ENCODE peak calls at places on chromosomes 13 and 19, in seven cellular contexts. One of them, this sample, is unnamed.

GRCh38 chr19:35081201-35081600 is 34.4 kb upstream of the FXYD3 start:
- DNase-seq in mesenchymal stem cell: no peak
- DNase-seq in trophoblast cell: no peak
- DNase-seq in mesendoderm: no peak
- DNase-seq in neuronal stem cell: no peak
- DNase-seq in H1: no peak
- DNase-seq in IMR-90: no peak
- DNase-seq in this sample: no peak

GRCh38 chr19:7013678-7014077 is 7.6 kb downstream of the MBD3L2B start:
- DNase-seq in H1: no peak
- DNase-seq in mesenchymal stem cell: no peak
- DNase-seq in IMR-90: no peak
- DNase-seq in trophoblast cell: peak; percentile 2
- DNase-seq in mesendoderm: no peak
- DNase-seq in neuronal stem cell: no peak
- DNase-seq in this sample: no peak

GRCh38 chr19:47483800-47484690 is at the start of gene KPTN:
- DNase-seq in mesendoderm: peak; percentile 95
- DNase-seq in neuronal stem cell: peak; percentile 86
- DNase-seq in H1: peak; percentile 99
- DNase-seq in IMR-90: peak; percentile 90
- DNase-seq in mesenchymal stem cell: peak; percentile 93
- DNase-seq in trophoblast cell: peak; percentile 92
- DNase-seq in this sample: peak; percentile 94

GRCh38 chr13:27352698-27353097 is 71.7 kb upstream of the GTF3A start:
- DNase-seq in H1: no peak
- DNase-seq in mesenchymal stem cell: peak; percentile 68
- DNase-seq in IMR-90: peak; percentile 11
- DNase-seq in neuronal stem cell: no peak
- DNase-seq in trophoblast cell: no peak
- DNase-seq in mesendoderm: no peak
- DNase-seq in this sample: no peak

GRCh38 chr19:29766100-29766499 is 45.7 kb upstream of the CCNE1 start:
- DNase-seq in neuronal stem cell: no peak
- DNase-seq in IMR-90: no peak
- DNase-seq in trophoblast cell: no peak
- DNase-seq in H1: no peak
- DNase-seq in mesenchymal stem cell: no peak
- DNase-seq in mesendoderm: no peak
- DNase-seq in this sample: no peak

GRCh38 chr19:10209305-10209704 is 14.6 kb upstream of the DNMT1 start:
- DNase-seq in mesenchymal stem cell: peak; percentile 35
- DNase-seq in IMR-90: peak; percentile 87
- DNase-seq in neuronal stem cell: no peak
- DNase-seq in trophoblast cell: no peak
- DNase-seq in H1: no peak
- DNase-seq in mesendoderm: no peak
- DNase-seq in this sample: no peak

GRCh38 chr13:99949657-99950413 is 21.7 kb downstream of the ZIC5 start:
- DNase-seq in mesenchymal stem cell: no peak
- DNase-seq in H1: no peak
- DNase-seq in trophoblast cell: no peak
- DNase-seq in IMR-90: no peak
- DNase-seq in neuronal stem cell: no peak
- DNase-seq in mesendoderm: no peak
- DNase-seq in this sample: no peak

GRCh38 chr13:75052616-75053015 is 429.4 kb downstream of the TBC1D4 start:
- DNase-seq in H1: no peak
- DNase-seq in neuronal stem cell: no peak
- DNase-seq in trophoblast cell: no peak
- DNase-seq in mesendoderm: no peak
- DNase-seq in IMR-90: no peak
- DNase-seq in mesenchymal stem cell: no peak
- DNase-seq in this sample: no peak

GRCh38 chr19:3653865-3654513 is 27.4 kb upstream of the CACTIN start:
- DNase-seq in IMR-90: no peak
- DNase-seq in neuronal stem cell: no peak
- DNase-seq in mesenchymal stem cell: no peak
- DNase-seq in H1: peak; percentile 57
- DNase-seq in mesendoderm: no peak
- DNase-seq in trophoblast cell: no peak
- DNase-seq in this sample: no peak

GRCh38 chr19:18000981-18001836 is 6.8 kb upstream of the ARRDC2 start:
- DNase-seq in mesenchymal stem cell: peak; percentile 88
- DNase-seq in mesendoderm: peak; percentile 76
- DNase-seq in H1: peak; percentile 77
- DNase-seq in trophoblast cell: peak; percentile 88
- DNase-seq in neuronal stem cell: no peak
- DNase-seq in IMR-90: peak; percentile 73
- DNase-seq in this sample: peak; percentile 77

GRCh38 chr13:30567072-30567471 is 50.6 kb upstream of the USPL1 start:
- DNase-seq in trophoblast cell: no peak
- DNase-seq in IMR-90: no peak
- DNase-seq in mesenchymal stem cell: no peak
- DNase-seq in H1: no peak
- DNase-seq in neuronal stem cell: no peak
- DNase-seq in mesendoderm: no peak
- DNase-seq in this sample: no peak

GRCh38 chr13:24267283-24267682 is 42.1 kb upstream of the C1QTNF9 start:
- DNase-seq in IMR-90: no peak
- DNase-seq in neuronal stem cell: no peak
- DNase-seq in mesendoderm: no peak
- DNase-seq in H1: no peak
- DNase-seq in mesenchymal stem cell: peak; percentile 35
- DNase-seq in trophoblast cell: no peak
- DNase-seq in this sample: no peak

GRCh38 chr13:31927219-31927653 is 104.3 kb upstream of the FRY start:
- DNase-seq in mesenchymal stem cell: no peak
- DNase-seq in IMR-90: no peak
- DNase-seq in trophoblast cell: peak; percentile 18
- DNase-seq in H1: no peak
- DNase-seq in mesendoderm: peak; percentile 34
- DNase-seq in neuronal stem cell: no peak
- DNase-seq in this sample: no peak

GRCh38 chr19:9953802-9954542 is 17.7 kb upstream of the OLFM2 start:
- DNase-seq in IMR-90: no peak
- DNase-seq in trophoblast cell: no peak
- DNase-seq in mesenchymal stem cell: no peak
- DNase-seq in H1: no peak
- DNase-seq in mesendoderm: no peak
- DNase-seq in neuronal stem cell: no peak
- DNase-seq in this sample: no peak

GRCh38 chr19:29858000-29858596 is 46.3 kb downstream of the CCNE1 start:
- DNase-seq in mesendoderm: peak; percentile 69
- DNase-seq in neuronal stem cell: no peak
- DNase-seq in trophoblast cell: peak; percentile 90
- DNase-seq in IMR-90: no peak
- DNase-seq in H1: peak; percentile 82
- DNase-seq in mesenchymal stem cell: no peak
- DNase-seq in this sample: peak; percentile 84

GRCh38 chr13:114105351-114106225 is 26.8 kb downstream of the RASA3 start:
- DNase-seq in H1: no peak
- DNase-seq in IMR-90: no peak
- DNase-seq in mesendoderm: no peak
- DNase-seq in trophoblast cell: no peak
- DNase-seq in neuronal stem cell: no peak
- DNase-seq in mesenchymal stem cell: peak; percentile 82
- DNase-seq in this sample: no peak

GRCh38 chr13:114107686-114108081 is 24.7 kb downstream of the RASA3 start:
- DNase-seq in mesenchymal stem cell: peak; percentile 84
- DNase-seq in IMR-90: peak; percentile 91
- DNase-seq in H1: no peak
- DNase-seq in mesendoderm: no peak
- DNase-seq in trophoblast cell: no peak
- DNase-seq in neuronal stem cell: no peak
- DNase-seq in this sample: no peak

GRCh38 chr13:114106526-114106925 is 25.9 kb downstream of the RASA3 start:
- DNase-seq in mesenchymal stem cell: no peak
- DNase-seq in IMR-90: no peak
- DNase-seq in trophoblast cell: no peak
- DNase-seq in H1: no peak
- DNase-seq in mesendoderm: no peak
- DNase-seq in neuronal stem cell: no peak
- DNase-seq in this sample: no peak

GRCh38 chr13:114108141-114108761 is 24.2 kb downstream of the RASA3 start:
- DNase-seq in mesendoderm: no peak
- DNase-seq in neuronal stem cell: no peak
- DNase-seq in H1: no peak
- DNase-seq in IMR-90: no peak
- DNase-seq in mesenchymal stem cell: no peak
- DNase-seq in trophoblast cell: no peak
- DNase-seq in this sample: no peak

DNA sequence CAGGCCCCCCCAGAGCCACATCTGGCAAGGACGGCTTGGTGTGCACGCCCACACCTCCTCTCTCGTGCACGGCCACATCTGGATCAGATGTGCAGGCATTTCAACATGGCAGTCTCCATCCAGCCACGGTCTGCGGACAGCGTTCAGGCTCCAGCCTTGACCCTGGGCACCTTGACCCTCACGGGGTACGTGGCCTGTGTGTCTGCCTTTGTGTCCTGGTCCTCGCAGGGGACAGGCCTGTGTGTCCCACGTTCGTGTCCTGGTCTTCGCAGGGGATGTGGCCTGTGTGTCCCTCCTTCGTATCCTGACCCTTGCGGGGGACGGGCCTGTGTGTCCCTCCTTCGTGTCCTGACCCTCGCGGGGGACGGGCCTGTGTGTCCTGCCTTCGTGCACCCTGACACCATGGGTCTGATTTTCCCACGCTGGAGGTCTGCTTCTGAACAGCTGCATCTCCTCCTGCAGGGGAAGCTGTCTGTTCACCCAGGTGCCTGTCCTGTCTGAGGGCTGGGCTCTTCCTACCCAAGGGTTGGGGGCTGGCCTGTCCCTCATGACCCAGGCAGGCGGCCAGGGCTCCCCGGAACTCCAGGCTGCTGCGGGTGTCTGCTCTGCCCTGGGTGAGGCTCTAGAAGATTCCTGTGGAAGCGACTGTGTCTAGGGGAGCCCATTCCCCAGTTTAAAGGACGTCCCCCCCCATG is 25.3 kb downstream of the RASA3 start:
- DNase-seq in mesendoderm: no peak
- DNase-seq in IMR-90: no peak
- DNase-seq in mesenchymal stem cell: no peak
- DNase-seq in H1: no peak
- DNase-seq in trophoblast cell: no peak
- DNase-seq in neuronal stem cell: no peak
- DNase-seq in this sample: no peak
- H3K23ac ChIP-seq in mesendoderm: no peak overlapping the region
- H3K23ac ChIP-seq in IMR-90: peak overlapping the region; percentile 81
- H3K23ac ChIP-seq in mesenchymal stem cell: no peak overlapping the region
- H3K23ac ChIP-seq in H1: no peak overlapping the region
- H3K23ac ChIP-seq in trophoblast cell: no peak overlapping the region
- H3K23ac ChIP-seq in neuronal stem cell: peak overlapping the region; percentile 8
- H3K23ac ChIP-seq in this sample: no peak overlapping the region

GRCh38 chr13:109779074-109779473 is 7.3 kb downstream of the IRS2 start:
- DNase-seq in neuronal stem cell: no peak
- DNase-seq in mesenchymal stem cell: no peak
- DNase-seq in IMR-90: no peak
- DNase-seq in mesendoderm: no peak
- DNase-seq in trophoblast cell: no peak
- DNase-seq in H1: no peak
- DNase-seq in this sample: no peak
- H3K23ac ChIP-seq in neuronal stem cell: no peak overlapping the region
- H3K23ac ChIP-seq in mesenchymal stem cell: no peak overlapping the region
- H3K23ac ChIP-seq in IMR-90: no peak overlapping the region
- H3K23ac ChIP-seq in mesendoderm: no peak overlapping the region
- H3K23ac ChIP-seq in trophoblast cell: no peak overlapping the region
- H3K23ac ChIP-seq in H1: no peak overlapping the region
- H3K23ac ChIP-seq in this sample: no peak overlapping the region

GRCh38 chr13:111868716-111869115 is 198.2 kb upstream of the SOX1 start:
- DNase-seq in mesendoderm: no peak
- DNase-seq in IMR-90: no peak
- DNase-seq in H1: no peak
- DNase-seq in trophoblast cell: no peak
- DNase-seq in mesenchymal stem cell: no peak
- DNase-seq in neuronal stem cell: no peak
- DNase-seq in this sample: no peak
- H3K23ac ChIP-seq in mesendoderm: no peak overlapping the region
- H3K23ac ChIP-seq in IMR-90: no peak overlapping the region
- H3K23ac ChIP-seq in H1: no peak overlapping the region
- H3K23ac ChIP-seq in trophoblast cell: no peak overlapping the region
- H3K23ac ChIP-seq in mesenchymal stem cell: no peak overlapping the region
- H3K23ac ChIP-seq in neuronal stem cell: no peak overlapping the region
- H3K23ac ChIP-seq in this sample: no peak overlapping the region

DNA sequence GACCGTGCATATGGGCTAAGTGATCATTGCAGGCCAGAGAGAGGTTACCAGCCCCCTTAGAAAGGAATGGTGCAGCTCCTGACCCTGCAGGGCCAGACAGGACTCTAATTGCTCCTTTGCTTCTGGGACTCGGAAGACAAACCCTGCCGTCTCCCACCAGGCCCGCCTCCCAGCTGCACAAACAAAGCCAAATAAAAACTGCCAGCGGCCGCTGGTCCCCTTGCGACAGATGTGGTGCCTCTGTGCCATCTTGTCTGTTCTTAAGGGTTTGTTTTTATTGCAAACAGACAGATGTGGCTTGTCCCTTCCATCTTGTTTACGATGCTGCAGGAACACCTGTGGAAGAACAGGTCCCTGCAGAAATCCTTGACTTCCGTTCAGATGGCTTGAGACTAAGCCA is 434.4 kb upstream of the TSHZ3 start:
- DNase-seq in H1: peak; percentile 30
- DNase-seq in neuronal stem cell: no peak
- DNase-seq in trophoblast cell: no peak
- DNase-seq in mesendoderm: no peak
- DNase-seq in mesenchymal stem cell: no peak
- DNase-seq in IMR-90: no peak
- DNase-seq in this sample: no peak
- H3K23ac ChIP-seq in H1: no peak overlapping the region
- H3K23ac ChIP-seq in neuronal stem cell: no peak overlapping the region
- H3K23ac ChIP-seq in trophoblast cell: no peak overlapping the region
- H3K23ac ChIP-seq in mesendoderm: no peak overlapping the region
- H3K23ac ChIP-seq in mesenchymal stem cell: no peak overlapping the region
- H3K23ac ChIP-seq in IMR-90: no peak overlapping the region
- H3K23ac ChIP-seq in this sample: no peak overlapping the region

GRCh38 chr13:111917086-111917485 is 149.9 kb upstream of the SOX1 start:
- DNase-seq in mesendoderm: no peak
- DNase-seq in neuronal stem cell: no peak
- DNase-seq in mesenchymal stem cell: no peak
- DNase-seq in H1: no peak
- DNase-seq in IMR-90: no peak
- DNase-seq in trophoblast cell: no peak
- DNase-seq in this sample: peak; percentile 23
- H3K23ac ChIP-seq in mesendoderm: no peak overlapping the region
- H3K23ac ChIP-seq in neuronal stem cell: no peak overlapping the region
- H3K23ac ChIP-seq in mesenchymal stem cell: no peak overlapping the region
- H3K23ac ChIP-seq in H1: no peak overlapping the region
- H3K23ac ChIP-seq in IMR-90: no peak overlapping the region
- H3K23ac ChIP-seq in trophoblast cell: no peak overlapping the region
- H3K23ac ChIP-seq in this sample: no peak overlapping the region

DNA sequence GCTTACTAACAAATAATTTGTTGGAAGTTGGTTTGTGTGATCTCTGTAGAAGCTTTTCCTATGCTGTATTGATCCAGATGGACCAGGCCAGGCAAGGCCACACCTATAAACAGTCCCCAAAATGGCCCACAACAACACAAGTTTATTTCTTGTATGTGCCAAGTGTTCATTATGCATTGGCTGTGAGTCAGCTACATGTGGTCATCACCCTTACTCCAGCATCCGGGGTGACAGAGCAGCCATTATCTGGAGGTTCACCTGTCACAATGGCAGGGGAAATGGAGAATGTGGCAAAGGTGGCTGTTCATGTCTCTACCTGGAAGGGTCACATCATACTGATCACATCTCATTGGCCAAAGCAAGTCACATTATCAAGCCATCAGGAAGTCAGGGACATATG is 164.3 kb downstream of the DCT start:
- DNase-seq in IMR-90: no peak
- DNase-seq in mesendoderm: no peak
- DNase-seq in neuronal stem cell: no peak
- DNase-seq in H1: no peak
- DNase-seq in mesenchymal stem cell: no peak
- DNase-seq in trophoblast cell: no peak
- DNase-seq in this sample: no peak
- H3K23ac ChIP-seq in IMR-90: no peak overlapping the region
- H3K23ac ChIP-seq in mesendoderm: no peak overlapping the region
- H3K23ac ChIP-seq in neuronal stem cell: no peak overlapping the region
- H3K23ac ChIP-seq in H1: no peak overlapping the region
- H3K23ac ChIP-seq in mesenchymal stem cell: no peak overlapping the region
- H3K23ac ChIP-seq in trophoblast cell: no peak overlapping the region
- H3K23ac ChIP-seq in this sample: no peak overlapping the region

This sample was measured in H9.